ENCODE peak calls at places on chromosome 2, in nine cellular contexts. I is NCI-H1092, P is NAMALWA, M is GM13976, L is activated T-cell treated with anti-CD3 and anti-CD28 coated beads for 24 hours, K is Calu3, W is fibroblast of the aortic adventitia, V is NCI-H524, X is SHP77. Q is an unnamed sample.
A peak's percentile ranks its signal among the peaks of the same experiment; 100 is the strongest.

GRCh38 chr2:208195477-208195876 is 5.6 kb upstream of the C2orf80 start:
- DNase-seq in V (no peak), I (no peak), M (no peak), W (peak; percentile 31), K (no peak), X (no peak), P (no peak), L (no peak), Q (no peak)

GRCh38 chr2:160214461-160215055 is 14.5 kb upstream of the ITGB6 start:
- DNase-seq in W (peak; percentile 91), P (no peak), K (peak; percentile 54), X (no peak), L (no peak), V (no peak), I (no peak), M (no peak), Q (peak; percentile 100)

GRCh38 chr2:120670771-120671480 is 64.7 kb upstream of the GLI2 start:
- DNase-seq in I (no peak), W (no peak), X (no peak), P (no peak), V (no peak), L (no peak), M (no peak), K (no peak), Q (no peak)

GRCh38 chr2:46964835-46965560 is 49.4 kb upstream of the MCFD2 start:
- DNase-seq in X (no peak), K (peak; percentile 28), W (peak; percentile 64), V (no peak), P (no peak), M (no peak), L (no peak), I (no peak), Q (no peak)

GRCh38 chr2:39124770-39125075 is 3.9 kb upstream of the SOS1 start:
- DNase-seq in W (no peak), I (no peak), M (no peak), K (no peak), V (no peak), L (no peak), X (no peak), P (no peak), Q (no peak)

GRCh38 chr2:2026252-2026831 is 282.0 kb upstream of the PXDN start:
- DNase-seq in V (no peak), K (no peak), M (no peak), L (no peak), I (no peak), P (no peak), X (no peak), W (no peak), Q (no peak)

GRCh38 chr2:77666251-77666980 is 144.2 kb upstream of the LRRTM4 start:
- DNase-seq in K (no peak), I (no peak), W (no peak), V (no peak), L (no peak), M (no peak), P (no peak), X (no peak), Q (no peak)

GRCh38 chr2:68318686-68319396 is 908 bp downstream of the CNRIP1 start:
- DNase-seq in K (no peak), P (no peak), I (peak; percentile 29), X (peak; percentile 37), W (peak; percentile 17), L (no peak), M (no peak), V (no peak), Q (peak; percentile 40)

GRCh38 chr2:170717991-170718589 is 3.0 kb downstream of the SP5 start:
- DNase-seq in W (no peak), I (no peak), P (no peak), K (no peak), M (no peak), V (no peak), X (no peak), L (no peak), Q (no peak)

GRCh38 chr2:67566292-67566691 is 169.2 kb downstream of the ETAA1 start:
- DNase-seq in X (no peak), P (no peak), K (peak; percentile 23), L (no peak), M (no peak), W (no peak), I (no peak), V (no peak), Q (no peak)

GRCh38 chr2:134360750-134361487 is 107.0 kb downstream of the MGAT5 start:
- DNase-seq in W (peak; percentile 42), V (peak; percentile 66), I (peak; percentile 60), X (no peak), M (no peak), K (no peak), P (no peak), L (no peak), Q (peak; percentile 45)

GRCh38 chr2:34652636-34653035 is 1053.5 kb upstream of the FAM98A start:
- DNase-seq in K (no peak), V (no peak), W (peak; percentile 2), P (peak; percentile 7), X (no peak), I (no peak), M (no peak), L (no peak), Q (peak; percentile 9)

GRCh38 chr2:231679131-231679530 is 29.2 kb upstream of the PTMA start:
- DNase-seq in L (no peak), V (no peak), P (no peak), X (no peak), M (no peak), I (no peak), W (no peak), K (no peak), Q (no peak)

GRCh38 chr2:64626963-64627760 is 26.6 kb downstream of the SERTAD2 start:
- DNase-seq in P (no peak), W (no peak), M (no peak), V (peak; percentile 89), L (no peak), X (peak; percentile 87), I (peak; percentile 57), K (no peak), Q (peak; percentile 74)

GRCh38 chr2:7437122-7437521 is 519.9 kb downstream of the RNF144A start:
- DNase-seq in X (no peak), V (no peak), P (no peak), L (no peak), W (no peak), K (no peak), I (no peak), M (no peak), Q (no peak)

GRCh38 chr2:101619191-101619591 is 78.3 kb upstream of the MAP4K4 start:
- DNase-seq in K (peak; percentile 47), X (no peak), V (no peak), W (no peak), L (no peak), I (no peak), P (no peak), M (no peak), Q (no peak)